ENCODE peak calls at places on chromosomes 11 and 22, in ten cellular contexts. H, A, N, I, F, W, M, Y, T and C are unnamed samples.

GRCh38 chr11:31160504-31161422 is 208.8 kb downstream of the DCDC1 start:
- DNase-seq in H (no peak), A (no peak), N (no peak), I (peak; percentile 25), F (no peak), W (no peak), M (peak; percentile 18), Y (no peak), T (no peak), C (no peak)

GRCh38 chr11:6647836-6648235 is 7.8 kb downstream of the DCHS1 start:
- DNase-seq in H (no peak), A (no peak), N (no peak), I (no peak), F (no peak), W (no peak), M (no peak), Y (no peak), T (no peak), C (no peak)

GRCh38 chr22:43159484-43160178 is 8.3 kb downstream of the TSPO start:
- DNase-seq in H (no peak), A (no peak), N (peak; percentile 60), I (peak; percentile 22), F (peak; percentile 59), W (no peak), M (no peak), Y (peak; percentile 63), T (peak; percentile 92), C (no peak)

GRCh38 chr11:68684385-68685356 is at the start of gene GAL:
- DNase-seq in H (no peak), A (no peak), N (peak; percentile 28), I (no peak), F (no peak), W (no peak), M (no peak), Y (no peak), T (no peak), C (no peak)

GRCh38 chr22:18970180-18970947 is 34.3 kb upstream of the PRODH start:
- DNase-seq in H (no peak), A (no peak), N (peak; percentile 37), I (peak; percentile 34), F (peak; percentile 59), W (no peak), M (no peak), Y (no peak), T (no peak), C (no peak)

GRCh38 chr11:106482920-106483761 is 405.7 kb downstream of the AASDHPPT start:
- DNase-seq in H (no peak), A (no peak), N (no peak), I (no peak), F (no peak), W (peak; percentile 84), M (no peak), Y (no peak), T (no peak), C (no peak)

GRCh38 chr11:85590848-85591483 is 36.2 kb downstream of the DLG2 start:
- DNase-seq in H (no peak), A (no peak), N (no peak), I (peak; percentile 60), F (no peak), W (peak; percentile 36), M (peak; percentile 35), Y (no peak), T (no peak), C (no peak)

GRCh38 chr11:68153742-68154141 is 32.6 kb upstream of the CHKA start:
- DNase-seq in H (no peak), A (no peak), N (peak; percentile 32), I (no peak), F (no peak), W (no peak), M (no peak), Y (no peak), T (peak; percentile 79), C (no peak)

GRCh38 chr11:76023408-76024068 is 182.8 kb downstream of the WNT11 start:
- DNase-seq in H (no peak), A (no peak), N (no peak), I (no peak), F (no peak), W (no peak), M (no peak), Y (no peak), T (no peak), C (no peak)

GRCh38 chr11:75663808-75664207 is 5.0 kb downstream of the MAP6 start:
- DNase-seq in H (no peak), A (no peak), N (no peak), I (no peak), F (no peak), W (no peak), M (no peak), Y (no peak), T (no peak), C (no peak)

GRCh38 chr22:39185601-39186012 is 33.1 kb upstream of the CBX7 start:
- DNase-seq in H (no peak), A (no peak), N (no peak), I (no peak), F (peak; percentile 70), W (peak; percentile 49), M (no peak), Y (peak; percentile 70), T (no peak), C (peak; percentile 49)

GRCh38 chr11:61567286-61568061 is 13.4 kb downstream of the SYT7 start:
- DNase-seq in H (peak; percentile 84), A (no peak), N (peak; percentile 83), I (peak; percentile 87), F (peak; percentile 85), W (peak; percentile 73), M (peak; percentile 81), Y (peak; percentile 69), T (peak; percentile 75), C (peak; percentile 87)

GRCh38 chr11:82080160-82080559 is 653.5 kb downstream of the FAM181B start:
- DNase-seq in H (no peak), A (no peak), N (no peak), I (no peak), F (no peak), W (peak; percentile 0), M (no peak), Y (no peak), T (no peak), C (no peak)

GRCh38 chr11:133966924-133967598 is 10.3 kb upstream of the IGSF9B start:
- DNase-seq in H (no peak), A (no peak), N (peak; percentile 66), I (peak; percentile 22), F (peak; percentile 89), W (no peak), M (no peak), Y (no peak), T (peak; percentile 32), C (peak; percentile 34)

GRCh38 chr11:77039491-77040400 is 5.5 kb downstream of the B3GNT6 start:
- DNase-seq in H (peak; percentile 38), A (peak; percentile 60), N (peak; percentile 70), I (no peak), F (no peak), W (peak; percentile 33), M (no peak), Y (no peak), T (peak; percentile 74), C (peak; percentile 35)

GRCh38 chr22:39237276-39238123 is 7.3 kb downstream of the PDGFB start:
- DNase-seq in H (no peak), A (no peak), N (no peak), I (no peak), F (no peak), W (no peak), M (no peak), Y (peak; percentile 81), T (no peak), C (no peak)

GRCh38 chr11:62850911-62851806 is 11.8 kb upstream of the WDR74 start:
- DNase-seq in H (no peak), A (no peak), N (no peak), I (peak; percentile 51), F (peak; percentile 44), W (no peak), M (peak; percentile 47), Y (no peak), T (no peak), C (no peak)
- TF ChIP-seq POLR2A in H (no peak), A (no peak), N (no peak), I (peak; percentile 18), F (no peak), W (no peak), M (peak; percentile 76), Y (no peak), T (no peak), C (no peak)

DNA sequence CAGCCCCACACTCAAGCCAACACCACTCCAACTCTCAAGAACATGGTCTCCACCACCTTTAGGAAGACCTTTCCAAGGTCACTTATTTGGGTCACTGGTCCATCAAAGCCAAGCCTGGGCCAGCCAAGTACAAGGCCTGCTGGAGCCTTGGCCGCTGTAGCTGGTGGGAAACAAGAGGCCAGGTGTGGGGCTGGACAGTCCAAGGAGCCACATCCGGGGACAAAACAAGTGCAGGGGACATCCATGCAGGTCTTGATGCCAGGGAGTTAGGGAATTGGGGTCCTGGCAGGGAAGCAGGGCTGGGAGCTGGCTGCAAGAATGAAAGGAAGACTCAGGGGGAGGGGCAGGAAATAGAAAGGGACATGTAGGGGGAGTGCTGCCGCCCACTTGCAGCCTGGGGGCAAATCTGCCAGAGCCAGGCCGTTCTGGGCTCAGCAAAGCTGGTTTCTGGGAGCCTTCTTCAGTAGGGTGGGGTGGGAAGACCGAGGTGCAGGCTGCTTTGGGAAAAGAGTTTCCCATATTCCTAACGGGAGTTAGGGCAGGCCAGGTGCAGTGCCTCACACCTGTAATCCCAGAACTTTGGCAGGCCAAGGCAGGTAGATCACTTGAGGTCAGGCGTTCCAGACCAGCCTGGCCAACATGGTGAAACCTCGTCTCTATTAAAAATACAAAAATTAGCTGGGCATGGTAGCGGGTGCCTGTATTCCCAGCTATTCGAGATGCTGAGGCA is 69.5 kb upstream of the ATXN10 start:
- DNase-seq in H (no peak), A (no peak), N (no peak), I (no peak), F (peak; percentile 28), W (no peak), M (no peak), Y (no peak), T (no peak), C (no peak)
- H3K4me1 ChIP-seq in H (no peaks in the 10 kb centered on the region), A (peaks cover 26% of the 10 kb centered on the region), N (peaks cover 68% of the 10 kb centered on the region), I (peaks cover 74% of the 10 kb centered on the region), F (no peaks in the 10 kb centered on the region), W (no peaks in the 10 kb centered on the region), M (peaks cover 36% of the 10 kb centered on the region), Y (peaks cover 4% of the 10 kb centered on the region), T (no peaks in the 10 kb centered on the region), C (no peaks in the 10 kb centered on the region)

GRCh38 chr11:70397983-70398833 is at the start of gene CTTN:
- DNase-seq in H (peak; percentile 77), A (peak; percentile 92), N (peak; percentile 88), I (peak; percentile 86), F (peak; percentile 94), W (peak; percentile 85), M (peak; percentile 71), Y (peak; percentile 68), T (peak; percentile 84), C (peak; percentile 86)
- H3K27ac ChIP-seq in H (peak within 1 kb of the TSS; percentile 87), A (peak within 1 kb of the TSS; percentile 84), N (peak within 1 kb of the TSS; percentile 90), I (peak within 1 kb of the TSS; percentile 100), F (peak within 1 kb of the TSS; percentile 22), W (peak within 1 kb of the TSS; percentile 99), M (peak within 1 kb of the TSS; percentile 90), Y (peak within 1 kb of the TSS; percentile 85), T (peak within 1 kb of the TSS; percentile 78), C (peak within 1 kb of the TSS; percentile 64)

DNA sequence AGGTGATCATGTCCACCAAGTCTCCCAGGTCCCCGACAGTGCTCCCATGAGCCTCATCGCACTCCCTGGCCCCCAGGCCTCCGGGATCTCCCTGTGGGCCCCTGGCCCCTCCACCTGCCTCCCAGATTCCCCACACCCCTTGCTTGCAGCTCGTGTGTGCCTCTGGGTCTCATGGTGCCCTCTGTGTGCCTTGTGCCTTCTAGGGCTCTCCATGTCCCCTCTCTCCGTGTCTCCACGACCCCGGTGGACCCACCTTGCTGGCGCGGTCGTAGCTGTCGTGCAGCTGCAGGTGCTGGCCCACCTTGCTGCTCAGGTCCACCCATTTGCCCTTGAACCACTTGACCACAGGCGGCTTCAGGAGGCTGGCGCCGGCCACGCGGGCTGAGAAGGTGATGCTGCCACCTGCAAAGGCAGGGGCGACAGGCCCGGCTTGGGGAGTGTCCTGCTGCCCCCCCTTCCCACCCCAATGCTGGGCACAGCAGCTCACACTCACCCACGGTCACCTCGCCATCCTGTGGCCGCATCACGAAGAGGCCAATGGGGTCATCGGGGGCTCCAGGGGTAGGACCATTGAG is 2.9 kb downstream of the MYBPC3 start:
- DNase-seq in H (no peak), A (no peak), N (no peak), I (no peak), F (no peak), W (no peak), M (no peak), Y (no peak), T (no peak), C (no peak)
- TF ChIP-seq POLR2A in H (no peak), A (no peak), N (no peak), I (no peak), F (no peak), W (no peak), M (no peak), Y (no peak), T (no peak), C (no peak)